ENCODE peak calls at places on chromosomes 2 and 18, in ten cellular contexts. One of them, this sample, is unnamed.

GRCh38 chr2:20585710-20586378 is 65.1 kb downstream of the HS1BP3 start:
- DNase-seq in Peyer's patch: peak; percentile 35
- DNase-seq in naive B cell: no peak
- DNase-seq in nucleus accumbens: no peak
- DNase-seq in SW480: no peak
- DNase-seq in KG1: no peak
- DNase-seq in IMR-90: no peak
- DNase-seq in AG08396: no peak
- DNase-seq in activated CD8-positive, alpha-beta memory T cell treated with anti-CD3 and anti-CD28 coated beads for 48 hours: no peak
- DNase-seq in activated T-helper 1 cell treated with Interleukin-2 at 50 U/mL for 16 hours: no peak
- DNase-seq in this sample: no peak

GRCh38 chr18:49486617-49486958 is 446 bp downstream of the C18orf32 start:
- DNase-seq in Peyer's patch: no peak
- DNase-seq in naive B cell: no peak
- DNase-seq in nucleus accumbens: no peak
- DNase-seq in SW480: peak; percentile 10
- DNase-seq in KG1: no peak
- DNase-seq in IMR-90: no peak
- DNase-seq in AG08396: no peak
- DNase-seq in activated CD8-positive, alpha-beta memory T cell treated with anti-CD3 and anti-CD28 coated beads for 48 hours: peak; percentile 15
- DNase-seq in activated T-helper 1 cell treated with Interleukin-2 at 50 U/mL for 16 hours: no peak
- DNase-seq in this sample: no peak

GRCh38 chr2:25279091-25279651 is 62.6 kb downstream of the DNMT3A start:
- DNase-seq in Peyer's patch: peak; percentile 91
- DNase-seq in naive B cell: peak; percentile 89
- DNase-seq in nucleus accumbens: no peak
- DNase-seq in SW480: no peak
- DNase-seq in KG1: peak; percentile 41
- DNase-seq in IMR-90: no peak
- DNase-seq in AG08396: peak; percentile 50
- DNase-seq in activated CD8-positive, alpha-beta memory T cell treated with anti-CD3 and anti-CD28 coated beads for 48 hours: no peak
- DNase-seq in activated T-helper 1 cell treated with Interleukin-2 at 50 U/mL for 16 hours: no peak
- DNase-seq in this sample: no peak

GRCh38 chr2:126722546-126722945 is 66.6 kb downstream of the GYPC start:
- DNase-seq in Peyer's patch: no peak
- DNase-seq in naive B cell: no peak
- DNase-seq in nucleus accumbens: no peak
- DNase-seq in SW480: no peak
- DNase-seq in KG1: no peak
- DNase-seq in IMR-90: no peak
- DNase-seq in AG08396: no peak
- DNase-seq in activated CD8-positive, alpha-beta memory T cell treated with anti-CD3 and anti-CD28 coated beads for 48 hours: no peak
- DNase-seq in activated T-helper 1 cell treated with Interleukin-2 at 50 U/mL for 16 hours: no peak
- DNase-seq in this sample: no peak

GRCh38 chr18:58993260-58993659 is 128.6 kb downstream of the ZNF532 start:
- DNase-seq in Peyer's patch: no peak
- DNase-seq in naive B cell: no peak
- DNase-seq in nucleus accumbens: no peak
- DNase-seq in SW480: no peak
- DNase-seq in KG1: no peak
- DNase-seq in IMR-90: peak; percentile 90
- DNase-seq in AG08396: no peak
- DNase-seq in activated CD8-positive, alpha-beta memory T cell treated with anti-CD3 and anti-CD28 coated beads for 48 hours: no peak
- DNase-seq in activated T-helper 1 cell treated with Interleukin-2 at 50 U/mL for 16 hours: no peak
- DNase-seq in this sample: no peak

GRCh38 chr2:200357845-200358244 is 51.4 kb downstream of the SPATS2L start:
- DNase-seq in Peyer's patch: no peak
- DNase-seq in naive B cell: no peak
- DNase-seq in nucleus accumbens: no peak
- DNase-seq in SW480: no peak
- DNase-seq in KG1: no peak
- DNase-seq in IMR-90: no peak
- DNase-seq in AG08396: no peak
- DNase-seq in activated CD8-positive, alpha-beta memory T cell treated with anti-CD3 and anti-CD28 coated beads for 48 hours: no peak
- DNase-seq in activated T-helper 1 cell treated with Interleukin-2 at 50 U/mL for 16 hours: no peak
- DNase-seq in this sample: no peak

GRCh38 chr2:104595576-104595975 is 258.3 kb upstream of the POU3F3 start:
- DNase-seq in Peyer's patch: no peak
- DNase-seq in naive B cell: no peak
- DNase-seq in nucleus accumbens: no peak
- DNase-seq in SW480: no peak
- DNase-seq in KG1: no peak
- DNase-seq in IMR-90: no peak
- DNase-seq in AG08396: no peak
- DNase-seq in activated CD8-positive, alpha-beta memory T cell treated with anti-CD3 and anti-CD28 coated beads for 48 hours: no peak
- DNase-seq in activated T-helper 1 cell treated with Interleukin-2 at 50 U/mL for 16 hours: no peak
- DNase-seq in this sample: no peak

GRCh38 chr2:218274586-218274985 is 4.3 kb downstream of the PNKD start:
- DNase-seq in Peyer's patch: no peak
- DNase-seq in naive B cell: no peak
- DNase-seq in nucleus accumbens: no peak
- DNase-seq in SW480: no peak
- DNase-seq in KG1: no peak
- DNase-seq in IMR-90: no peak
- DNase-seq in AG08396: no peak
- DNase-seq in activated CD8-positive, alpha-beta memory T cell treated with anti-CD3 and anti-CD28 coated beads for 48 hours: no peak
- DNase-seq in activated T-helper 1 cell treated with Interleukin-2 at 50 U/mL for 16 hours: no peak
- DNase-seq in this sample: no peak

GRCh38 chr2:204260162-204260877 is 285.0 kb upstream of the PARD3B start:
- DNase-seq in Peyer's patch: peak; percentile 77
- DNase-seq in naive B cell: no peak
- DNase-seq in nucleus accumbens: no peak
- DNase-seq in SW480: peak; percentile 57
- DNase-seq in KG1: peak; percentile 40
- DNase-seq in IMR-90: peak; percentile 74
- DNase-seq in AG08396: peak; percentile 70
- DNase-seq in activated CD8-positive, alpha-beta memory T cell treated with anti-CD3 and anti-CD28 coated beads for 48 hours: no peak
- DNase-seq in activated T-helper 1 cell treated with Interleukin-2 at 50 U/mL for 16 hours: no peak
- DNase-seq in this sample: peak; percentile 35

GRCh38 chr2:237235383-237236095 is 149.8 kb downstream of the COPS8 start:
- DNase-seq in Peyer's patch: no peak
- DNase-seq in naive B cell: no peak
- DNase-seq in nucleus accumbens: no peak
- DNase-seq in SW480: peak; percentile 69
- DNase-seq in KG1: no peak
- DNase-seq in IMR-90: peak; percentile 93
- DNase-seq in AG08396: peak; percentile 52
- DNase-seq in activated CD8-positive, alpha-beta memory T cell treated with anti-CD3 and anti-CD28 coated beads for 48 hours: no peak
- DNase-seq in activated T-helper 1 cell treated with Interleukin-2 at 50 U/mL for 16 hours: no peak
- DNase-seq in this sample: no peak